ENCODE peak calls at places on chromosome 7, in seven cellular contexts. O, B, H, R, E, T and V are unnamed samples.

GRCh38 chr7:130481898-130482297 is 10.0 kb upstream of the MEST start:
- DNase-seq in O (no peak), B (no peak), H (no peak), R (no peak), E (no peak), T (no peak), V (no peak)

GRCh38 chr7:50962281-50962883 is 179.7 kb upstream of the GRB10 start:
- DNase-seq in O (no peak), B (no peak), H (no peak), R (no peak), E (no peak), T (no peak), V (no peak)

GRCh38 chr7:157540606-157541294 is 203.9 kb downstream of the DNAJB6 start:
- DNase-seq in O (no peak), B (no peak), H (no peak), R (no peak), E (no peak), T (no peak), V (no peak)

GRCh38 chr7:132933076-132933466 is 148.8 kb downstream of the CHCHD3 start:
- DNase-seq in O (no peak), B (no peak), H (peak), R (no peak), E (no peak), T (no peak), V (no peak)

GRCh38 chr7:100158229-100159098 is at the start of gene TRAPPC14:
- DNase-seq in O (no peak), B (peak), H (peak), R (peak), E (peak), T (peak), V (peak)

GRCh38 chr7:98930921-98931320 is 52.6 kb downstream of the TRRAP start:
- DNase-seq in O (peak), B (no peak), H (peak), R (no peak), E (no peak), T (no peak), V (no peak)

GRCh38 chr7:25238056-25238745 is 9.9 kb upstream of the NPVF start:
- DNase-seq in O (no peak), B (no peak), H (no peak), R (no peak), E (no peak), T (no peak), V (no peak)

GRCh38 chr7:108805808-108806397 is 236.2 kb downstream of the DNAJB9 start:
- DNase-seq in O (no peak), B (no peak), H (no peak), R (no peak), E (no peak), T (peak), V (no peak)

GRCh38 chr7:100469227-100470044 is 5.4 kb upstream of the SPACDR start:
- DNase-seq in O (no peak), B (peak), H (peak), R (peak), E (peak), T (peak), V (peak)

GRCh38 chr7:67343114-67343513 is 346.5 kb downstream of the TYW1 start:
- DNase-seq in O (no peak), B (no peak), H (no peak), R (no peak), E (no peak), T (no peak), V (no peak)

GRCh38 chr7:14936530-14936929 is 34.0 kb upstream of the DGKB start:
- DNase-seq in O (no peak), B (peak), H (no peak), R (no peak), E (no peak), T (peak), V (peak)